ENCODE peak calls at places on chromosomes 4 and X, in nine cellular contexts. B is psoas muscle, X is tibial artery, Y is neural progenitor cell, F is AG04450, W is esophagus squamous epithelium, O is uterus, J is Karpas-422, H is adrenal gland. Q is an unnamed sample.

GRCh38 chr4:23084559-23085248 is 392.0 kb downstream of the GBA3 start:
- DNase-seq in X (no peak), H (no peak), J (no peak), F (no peak), O (no peak), Y (peak; percentile 25), B (no peak), W (no peak), Q (no peak)

GRCh38 chrX:50072110-50072509 is 128.7 kb downstream of the AKAP4 start:
- DNase-seq in O (no peak), W (no peak), J (no peak), H (no peak), Y (no peak), X (no peak), B (no peak), F (no peak), Q (no peak)

GRCh38 chr4:108941914-108942379 is 179.1 kb upstream of the ETNPPL start:
- DNase-seq in Y (no peak), J (peak; percentile 50), X (no peak), O (no peak), H (no peak), F (no peak), W (no peak), B (no peak), Q (no peak)

GRCh38 chr4:82247629-82248028 is 126.2 kb downstream of the HNRNPD start:
- DNase-seq in F (no peak), H (no peak), O (no peak), J (no peak), B (no peak), Y (no peak), W (no peak), X (no peak), Q (no peak)

GRCh38 chr4:13331827-13332226 is 152.3 kb downstream of the RAB28 start:
- DNase-seq in O (no peak), X (no peak), B (no peak), W (no peak), Y (no peak), F (no peak), J (no peak), H (no peak), Q (no peak)

GRCh38 chrX:39162322-39162721 is 361.1 kb downstream of the MID1IP1 start:
- DNase-seq in O (peak; percentile 20), B (peak; percentile 33), Y (peak; percentile 54), W (no peak), J (no peak), H (peak; percentile 50), X (no peak), F (no peak), Q (peak; percentile 57)

GRCh38 chr4:142348489-142349076 is 497.5 kb downstream of the INPP4B start:
- DNase-seq in F (no peak), B (no peak), W (no peak), O (no peak), J (no peak), Y (no peak), X (no peak), H (no peak), Q (no peak)

GRCh38 chr4:6937201-6937600 is 27.6 kb downstream of the TBC1D14 start:
- DNase-seq in X (no peak), O (no peak), H (no peak), F (no peak), Y (no peak), B (no peak), J (no peak), W (no peak), Q (no peak)

GRCh38 chr4:62912531-62912930 is 1496.7 kb downstream of the TECRL start:
- DNase-seq in B (no peak), X (no peak), H (no peak), O (no peak), F (no peak), Y (no peak), J (no peak), W (no peak), Q (no peak)

GRCh38 chrX:136531951-136532350 is at the start of gene VGLL1:
- DNase-seq in F (no peak), H (no peak), O (no peak), X (no peak), Y (no peak), W (no peak), J (no peak), B (no peak), Q (no peak)
- H3K9me3 ChIP-seq in F (no peaks in the 10 kb centered on the region), H (no peaks in the 10 kb centered on the region), O (no peaks in the 10 kb centered on the region), X (no peaks in the 10 kb centered on the region), Y (no peaks in the 10 kb centered on the region), W (no peaks in the 10 kb centered on the region), J (no peaks in the 10 kb centered on the region), B (no peaks in the 10 kb centered on the region), Q (no peaks in the 10 kb centered on the region)

DNA sequence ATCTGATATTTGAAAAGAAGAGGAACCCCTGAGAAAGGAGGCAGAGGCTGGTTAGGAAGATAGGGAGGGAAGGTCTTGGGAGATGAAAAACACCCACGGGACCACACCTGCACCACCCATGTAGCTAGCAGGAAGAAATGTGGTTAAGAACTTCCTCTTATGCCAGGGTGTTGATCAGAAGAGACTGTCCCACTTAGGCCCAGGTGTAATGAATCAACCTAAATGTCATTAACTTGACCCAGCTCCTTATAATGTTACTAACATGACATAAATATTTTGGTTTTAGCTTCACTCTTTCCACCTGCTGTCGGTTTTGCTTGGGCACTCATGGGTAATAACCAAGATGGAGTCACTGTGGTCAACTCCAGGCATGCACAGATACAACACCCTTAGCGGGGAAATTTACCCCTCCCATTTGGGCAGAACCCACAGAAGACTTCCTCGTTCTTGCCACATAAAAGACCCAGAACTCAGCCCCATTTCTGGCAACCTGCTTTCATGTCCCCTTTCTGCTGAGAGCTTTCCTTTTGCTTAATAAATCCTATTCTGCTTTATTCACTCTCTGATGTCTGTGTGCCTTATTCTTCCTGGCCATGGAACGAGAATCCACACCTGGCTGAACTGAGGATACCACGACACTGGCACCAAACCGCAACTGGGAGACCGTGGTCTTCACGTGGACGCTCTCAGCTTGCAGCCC is 46.8 kb downstream of the ZNF141 start:
- DNase-seq in F (no peak), O (no peak), B (no peak), J (peak; percentile 62), W (no peak), X (no peak), H (no peak), Y (no peak), Q (no peak)
- H3K9me3 ChIP-seq in F (peaks cover 71% of the 10 kb centered on the region), O (peaks cover 73% of the 10 kb centered on the region), B (peaks cover 71% of the 10 kb centered on the region), J (peaks cover 11% of the 10 kb centered on the region), W (peaks cover 100% of the 10 kb centered on the region), X (peaks cover 100% of the 10 kb centered on the region), H (peaks cover 20% of the 10 kb centered on the region), Y (peaks cover 6% of the 10 kb centered on the region), Q (peaks cover 75% of the 10 kb centered on the region)

GRCh38 chrX:94901849-94902248 is 1227.8 kb downstream of the FAM133A start:
- DNase-seq in Y (no peak), O (no peak), W (no peak), F (no peak), X (no peak), B (no peak), J (no peak), H (no peak), Q (no peak)
- H3K9me3 ChIP-seq in Y (no peaks in the 10 kb centered on the region), O (no peaks in the 10 kb centered on the region), W (no peaks in the 10 kb centered on the region), F (no peaks in the 10 kb centered on the region), X (no peaks in the 10 kb centered on the region), B (no peaks in the 10 kb centered on the region), J (peaks cover 39% of the 10 kb centered on the region), H (no peaks in the 10 kb centered on the region), Q (no peaks in the 10 kb centered on the region)

DNA sequence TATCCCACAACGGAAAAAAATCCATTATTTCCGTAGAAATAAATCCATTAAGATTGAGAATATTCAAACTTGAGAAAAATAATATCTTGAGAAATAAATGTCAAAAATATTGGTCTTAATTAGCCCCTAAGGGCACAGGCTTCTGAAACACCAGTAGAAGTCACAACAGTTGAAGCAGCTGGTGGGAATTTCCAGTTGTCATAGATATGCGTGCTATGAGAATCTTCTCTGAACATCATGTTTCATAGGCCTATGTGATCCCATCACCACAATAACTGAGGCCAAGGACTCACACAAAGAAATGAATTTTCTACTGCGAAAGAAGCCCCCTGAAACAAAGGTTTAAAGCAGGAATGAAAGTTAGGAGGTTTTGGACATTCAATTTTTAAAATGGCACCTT is 292.0 kb downstream of the DTHD1 start:
- DNase-seq in F (no peak), W (no peak), Y (no peak), H (no peak), B (no peak), X (no peak), O (no peak), J (no peak), Q (no peak)
- H3K9me3 ChIP-seq in F (peaks cover 6% of the 10 kb centered on the region), W (no peaks in the 10 kb centered on the region), Y (no peaks in the 10 kb centered on the region), H (peaks cover 8% of the 10 kb centered on the region), B (no peaks in the 10 kb centered on the region), X (peaks cover 12% of the 10 kb centered on the region), O (no peaks in the 10 kb centered on the region), J (peaks cover 3% of the 10 kb centered on the region), Q (no peaks in the 10 kb centered on the region)

GRCh38 chr4:61374612-61374920 is 174.4 kb downstream of the ADGRL3 start:
- DNase-seq in B (no peak), W (no peak), O (no peak), J (no peak), X (no peak), F (no peak), H (no peak), Y (peak; percentile 25), Q (no peak)

GRCh38 chr4:61373901-61374611 is 173.9 kb downstream of the ADGRL3 start:
- DNase-seq in H (no peak), B (no peak), F (no peak), J (no peak), O (no peak), W (no peak), X (no peak), Y (no peak), Q (no peak)

GRCh38 chr4:61376301-61376700 is 176.2 kb downstream of the ADGRL3 start:
- DNase-seq in Y (no peak), X (no peak), O (no peak), H (no peak), F (no peak), B (no peak), W (no peak), J (no peak), Q (no peak)

GRCh38 chr4:61379406-61379805 is 179.3 kb downstream of the ADGRL3 start:
- DNase-seq in H (no peak), B (no peak), J (no peak), Y (no peak), X (no peak), O (no peak), F (no peak), W (no peak), Q (no peak)

DNA sequence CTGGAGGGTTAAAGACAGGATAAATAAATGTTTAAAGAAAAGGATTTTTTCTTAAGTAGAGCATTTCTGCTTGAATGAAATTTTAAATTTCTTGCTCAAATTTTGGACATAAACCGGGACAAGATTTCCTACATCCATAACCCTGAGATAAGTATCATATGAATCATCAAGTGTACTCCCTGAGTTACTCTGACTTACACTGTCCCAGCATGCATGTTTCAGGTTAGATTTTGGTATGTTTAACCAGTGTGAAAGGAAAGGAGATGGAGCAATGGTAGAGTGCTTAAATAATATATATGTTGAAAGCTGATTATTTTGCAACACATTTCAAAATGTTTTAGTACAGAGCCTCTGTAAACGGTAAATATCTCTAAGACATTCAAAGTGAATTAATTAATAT is 175.2 kb downstream of the ADGRL3 start:
- DNase-seq in H (no peak), W (no peak), Y (no peak), F (no peak), J (no peak), X (no peak), O (no peak), B (no peak), Q (no peak)
- H3K9me3 ChIP-seq in H (no peaks in the 10 kb centered on the region), W (no peaks in the 10 kb centered on the region), Y (peaks cover 9% of the 10 kb centered on the region), F (no peaks in the 10 kb centered on the region), J (peaks cover 16% of the 10 kb centered on the region), X (no peaks in the 10 kb centered on the region), O (peaks cover 6% of the 10 kb centered on the region), B (no peaks in the 10 kb centered on the region), Q (no peaks in the 10 kb centered on the region)

Q was measured in transverse colon.